ENCODE peak calls at places on chromosomes 5 and 9, in seven cellular contexts. Y, F, S, V, R, Q and U are unnamed samples.

GRCh38 chr5:95804765-95805539 is 17.6 kb downstream of the GLRX start:
- DNase-seq in F (no peak), V (no peak), Y (no peak), S (no peak), Q (no peak), R (no peak), U (no peak)

GRCh38 chr5:36305571-36306326 is 4.0 kb upstream of the RANBP3L start:
- DNase-seq in F (peak), V (peak), Q (no peak), S (peak), Y (peak), R (peak), U (peak)

GRCh38 chr5:6419340-6419852 is 29.3 kb upstream of the UBE2QL1 start:
- DNase-seq in F (no peak), V (no peak), Y (no peak), Q (no peak), R (no peak), S (no peak), U (no peak)

GRCh38 chr5:179905144-179905526 is 2.6 kb downstream of the TBC1D9B start:
- DNase-seq in F (no peak), Y (no peak), Q (no peak), V (no peak), R (no peak), S (no peak), U (no peak)

GRCh38 chr9:88280816-88281382 is 107.3 kb upstream of the SPIN1 start:
- DNase-seq in R (peak), Q (no peak), V (no peak), F (peak), Y (no peak), S (no peak), U (no peak)

GRCh38 chr5:150853560-150853959 is 7.2 kb downstream of the IRGM start:
- DNase-seq in R (no peak), Q (no peak), Y (no peak), S (no peak), F (no peak), V (no peak), U (no peak)

GRCh38 chr5:56501949-56502557 is 268.9 kb upstream of the ANKRD55 start:
- DNase-seq in Q (no peak), R (no peak), F (peak), S (no peak), V (no peak), Y (no peak), U (no peak)

GRCh38 chr9:126496781-126497667 is 116.7 kb upstream of the LMX1B start:
- DNase-seq in S (no peak), R (no peak), Q (no peak), Y (no peak), V (no peak), F (no peak), U (no peak)

GRCh38 chr5:107274576-107274975 is 396.2 kb downstream of the EFNA5 start:
- DNase-seq in V (no peak), R (no peak), Y (no peak), F (no peak), S (no peak), Q (no peak), U (no peak)

GRCh38 chr5:81450940-81451339 is 57.0 kb upstream of the ACOT12 start:
- DNase-seq in R (peak), F (peak), Q (no peak), V (no peak), Y (no peak), S (no peak), U (no peak)

GRCh38 chr5:149133795-149134777 is 7.2 kb upstream of the ABLIM3 start:
- DNase-seq in R (peak), F (peak), S (peak), Y (no peak), Q (peak), V (no peak), U (peak)